ENCODE peak calls at places on chromosomes 2 and 18, in six cellular contexts. One of them, this sample, is unnamed.

GRCh38 chr18:79987566-79987965 is 797 bp downstream of the TXNL4A start:
- DNase-seq in neural progenitor cell: no peak
- DNase-seq in GM23338: no peak
- DNase-seq in HCT116: no peak
- DNase-seq in hepatocyte: no peak
- DNase-seq in GM23248: peak; percentile 68
- DNase-seq in this sample: no peak

GRCh38 chr2:224042191-224042696 is 3.2 kb upstream of the SERPINE2 start:
- DNase-seq in neural progenitor cell: no peak
- DNase-seq in GM23338: no peak
- DNase-seq in HCT116: no peak
- DNase-seq in hepatocyte: peak; percentile 24
- DNase-seq in GM23248: no peak
- DNase-seq in this sample: no peak

GRCh38 chr2:85601771-85602475 is 575 bp downstream of the TMEM150A start:
- DNase-seq in neural progenitor cell: peak; percentile 71
- DNase-seq in GM23338: peak; percentile 64
- DNase-seq in HCT116: no peak
- DNase-seq in hepatocyte: peak; percentile 59
- DNase-seq in GM23248: peak; percentile 79
- DNase-seq in this sample: no peak

GRCh38 chr2:209334188-209335017 is 89.4 kb upstream of the MAP2 start:
- DNase-seq in neural progenitor cell: peak; percentile 78
- DNase-seq in GM23338: peak; percentile 85
- DNase-seq in HCT116: peak; percentile 60
- DNase-seq in hepatocyte: peak; percentile 77
- DNase-seq in GM23248: peak; percentile 72
- DNase-seq in this sample: peak; percentile 45

GRCh38 chr2:240392084-240392947 is 43.1 kb upstream of the GPC1 start:
- DNase-seq in neural progenitor cell: no peak
- DNase-seq in GM23338: no peak
- DNase-seq in HCT116: no peak
- DNase-seq in hepatocyte: no peak
- DNase-seq in GM23248: no peak
- DNase-seq in this sample: no peak

GRCh38 chr2:231640229-231640628 is 47.6 kb downstream of the TEX44 start:
- DNase-seq in neural progenitor cell: no peak
- DNase-seq in GM23338: no peak
- DNase-seq in HCT116: no peak
- DNase-seq in hepatocyte: no peak
- DNase-seq in GM23248: peak; percentile 82
- DNase-seq in this sample: no peak

GRCh38 chr18:50405582-50406271 is 30.9 kb downstream of the SKA1 start:
- DNase-seq in neural progenitor cell: peak; percentile 64
- DNase-seq in GM23338: peak; percentile 61
- DNase-seq in HCT116: no peak
- DNase-seq in hepatocyte: no peak
- DNase-seq in GM23248: no peak
- DNase-seq in this sample: no peak

GRCh38 chr2:17628349-17629261 is 88.1 kb downstream of the VSNL1 start:
- DNase-seq in neural progenitor cell: no peak
- DNase-seq in GM23338: no peak
- DNase-seq in HCT116: no peak
- DNase-seq in hepatocyte: no peak
- DNase-seq in GM23248: no peak
- DNase-seq in this sample: no peak

GRCh38 chr18:35605686-35606417 is 24.3 kb downstream of the GALNT1 start:
- DNase-seq in neural progenitor cell: no peak
- DNase-seq in GM23338: no peak
- DNase-seq in HCT116: no peak
- DNase-seq in hepatocyte: no peak
- DNase-seq in GM23248: peak; percentile 11
- DNase-seq in this sample: no peak

GRCh38 chr2:127175406-127175805 is 44.7 kb downstream of the CYP27C1 start:
- DNase-seq in neural progenitor cell: no peak
- DNase-seq in GM23338: no peak
- DNase-seq in HCT116: no peak
- DNase-seq in hepatocyte: peak; percentile 72
- DNase-seq in GM23248: peak; percentile 89
- DNase-seq in this sample: no peak

GRCh38 chr2:51350100-51350499 is 318.2 kb upstream of the NRXN1 start:
- DNase-seq in neural progenitor cell: no peak
- DNase-seq in GM23338: no peak
- DNase-seq in HCT116: no peak
- DNase-seq in hepatocyte: no peak
- DNase-seq in GM23248: no peak
- DNase-seq in this sample: no peak

GRCh38 chr18:63949068-63949737 is at the start of gene HMSD:
- DNase-seq in neural progenitor cell: peak; percentile 84
- DNase-seq in GM23338: peak; percentile 83
- DNase-seq in HCT116: peak; percentile 43
- DNase-seq in hepatocyte: peak; percentile 72
- DNase-seq in GM23248: peak; percentile 50
- DNase-seq in this sample: no peak

GRCh38 chr18:30432349-30432748 is 610.2 kb downstream of the DSC3 start:
- DNase-seq in neural progenitor cell: no peak
- DNase-seq in GM23338: no peak
- DNase-seq in HCT116: no peak
- DNase-seq in hepatocyte: no peak
- DNase-seq in GM23248: no peak
- DNase-seq in this sample: no peak

GRCh38 chr18:48902023-48902855 is 48.5 kb downstream of the SMAD7 start:
- DNase-seq in neural progenitor cell: no peak
- DNase-seq in GM23338: no peak
- DNase-seq in HCT116: peak; percentile 22
- DNase-seq in hepatocyte: peak; percentile 90
- DNase-seq in GM23248: peak; percentile 94
- DNase-seq in this sample: no peak

GRCh38 chr18:67117804-67118203 is 398.7 kb downstream of the DSEL start:
- DNase-seq in neural progenitor cell: no peak
- DNase-seq in GM23338: no peak
- DNase-seq in HCT116: no peak
- DNase-seq in hepatocyte: no peak
- DNase-seq in GM23248: no peak
- DNase-seq in this sample: no peak

GRCh38 chr2:240430595-240430994 is 4.9 kb upstream of the GPC1 start:
- DNase-seq in neural progenitor cell: no peak
- DNase-seq in GM23338: no peak
- DNase-seq in HCT116: no peak
- DNase-seq in hepatocyte: no peak
- DNase-seq in GM23248: no peak
- DNase-seq in this sample: no peak

GRCh38 chr2:84388133-84388532 is 70.9 kb downstream of the SUCLG1 start:
- DNase-seq in neural progenitor cell: no peak
- DNase-seq in GM23338: no peak
- DNase-seq in HCT116: no peak
- DNase-seq in hepatocyte: no peak
- DNase-seq in GM23248: peak; percentile 55
- DNase-seq in this sample: no peak

GRCh38 chr18:77250501-77250925 is 865 bp downstream of the GALR1 start:
- DNase-seq in neural progenitor cell: peak; percentile 45
- DNase-seq in GM23338: peak; percentile 59
- DNase-seq in HCT116: no peak
- DNase-seq in hepatocyte: no peak
- DNase-seq in GM23248: no peak
- DNase-seq in this sample: no peak

GRCh38 chr2:101109451-101110140 is 41.6 kb downstream of the TBC1D8 start:
- DNase-seq in neural progenitor cell: no peak
- DNase-seq in GM23338: peak; percentile 36
- DNase-seq in HCT116: no peak
- DNase-seq in hepatocyte: no peak
- DNase-seq in GM23248: no peak
- DNase-seq in this sample: no peak

GRCh38 chr2:232120911-232121310 is 159.4 kb downstream of the DIS3L2 start:
- DNase-seq in neural progenitor cell: no peak
- DNase-seq in GM23338: no peak
- DNase-seq in HCT116: no peak
- DNase-seq in hepatocyte: no peak
- DNase-seq in GM23248: peak; percentile 15
- DNase-seq in this sample: no peak

GRCh38 chr2:84678214-84678613 is 161.9 kb downstream of the DNAH6 start:
- DNase-seq in neural progenitor cell: no peak
- DNase-seq in GM23338: no peak
- DNase-seq in HCT116: no peak
- DNase-seq in hepatocyte: no peak
- DNase-seq in GM23248: no peak
- DNase-seq in this sample: no peak

GRCh38 chr18:59560556-59560955 is 136.7 kb downstream of the CCBE1 start:
- DNase-seq in neural progenitor cell: no peak
- DNase-seq in GM23338: no peak
- DNase-seq in HCT116: no peak
- DNase-seq in hepatocyte: no peak
- DNase-seq in GM23248: peak; percentile 28
- DNase-seq in this sample: no peak

DNA sequence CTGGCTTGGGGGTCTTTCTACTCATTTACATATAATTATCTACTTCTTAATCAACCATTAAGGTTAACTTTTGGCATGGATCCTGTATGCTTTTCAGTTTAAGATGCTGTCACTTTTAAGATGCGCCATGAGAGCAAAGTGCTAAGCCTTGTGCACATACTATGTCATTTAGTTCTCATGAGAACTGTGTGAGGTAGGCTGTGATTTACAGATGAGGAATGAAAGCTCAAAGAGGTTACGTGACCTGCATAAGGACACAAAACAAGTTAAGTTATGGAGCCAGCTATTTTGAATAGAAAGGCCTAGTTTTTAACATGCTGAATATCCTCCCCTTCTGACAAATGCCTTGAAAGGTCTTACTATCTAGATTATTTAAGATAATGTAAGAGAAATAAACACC is 4.2 kb downstream of the NEDD4L start:
- DNase-seq in neural progenitor cell: no peak
- DNase-seq in GM23338: no peak
- DNase-seq in HCT116: no peak
- DNase-seq in hepatocyte: no peak
- DNase-seq in GM23248: no peak
- DNase-seq in this sample: no peak
- H3K4me1 ChIP-seq in neural progenitor cell: peaks cover 21% of the 10 kb centered on the region
- H3K4me1 ChIP-seq in GM23338: peaks cover 14% of the 10 kb centered on the region
- H3K4me1 ChIP-seq in HCT116: peaks cover 8% of the 10 kb centered on the region
- H3K4me1 ChIP-seq in hepatocyte: peaks cover 26% of the 10 kb centered on the region
- H3K4me1 ChIP-seq in GM23248: no peaks in the 10 kb centered on the region
- H3K4me1 ChIP-seq in this sample: peaks cover 1% of the 10 kb centered on the region

GRCh38 chr18:9735879-9736278 is 27.8 kb downstream of the RAB31 start:
- DNase-seq in neural progenitor cell: no peak
- DNase-seq in GM23338: no peak
- DNase-seq in HCT116: no peak
- DNase-seq in hepatocyte: no peak
- DNase-seq in GM23248: no peak
- DNase-seq in this sample: no peak

GRCh38 chr18:9735238-9735637 is 27.1 kb downstream of the RAB31 start:
- DNase-seq in neural progenitor cell: no peak
- DNase-seq in GM23338: no peak
- DNase-seq in HCT116: no peak
- DNase-seq in hepatocyte: no peak
- DNase-seq in GM23248: no peak
- DNase-seq in this sample: no peak

GRCh38 chr18:9736445-9736844 is 28.3 kb downstream of the RAB31 start:
- DNase-seq in neural progenitor cell: no peak
- DNase-seq in GM23338: no peak
- DNase-seq in HCT116: no peak
- DNase-seq in hepatocyte: no peak
- DNase-seq in GM23248: no peak
- DNase-seq in this sample: no peak

GRCh38 chr18:9732031-9732430 is 23.9 kb downstream of the RAB31 start:
- DNase-seq in neural progenitor cell: no peak
- DNase-seq in GM23338: no peak
- DNase-seq in HCT116: no peak
- DNase-seq in hepatocyte: no peak
- DNase-seq in GM23248: no peak
- DNase-seq in this sample: no peak

GRCh38 chr18:9734189-9734588 is 26.1 kb downstream of the RAB31 start:
- DNase-seq in neural progenitor cell: no peak
- DNase-seq in GM23338: no peak
- DNase-seq in HCT116: no peak
- DNase-seq in hepatocyte: peak; percentile 64
- DNase-seq in GM23248: no peak
- DNase-seq in this sample: no peak
- H3K4me2 ChIP-seq in neural progenitor cell: no peak overlapping the region
- H3K4me2 ChIP-seq in GM23338: no peak overlapping the region
- H3K4me2 ChIP-seq in HCT116: no peak overlapping the region
- H3K4me2 ChIP-seq in hepatocyte: peak overlapping the region; percentile 41
- H3K4me2 ChIP-seq in GM23248: no peak overlapping the region
- H3K4me2 ChIP-seq in this sample: no peak overlapping the region

GRCh38 chr2:185337033-185337432 is 401.6 kb upstream of the FSIP2 start:
- DNase-seq in neural progenitor cell: peak; percentile 7
- DNase-seq in GM23338: peak; percentile 49
- DNase-seq in HCT116: no peak
- DNase-seq in hepatocyte: no peak
- DNase-seq in GM23248: no peak
- DNase-seq in this sample: no peak
- TF ChIP-seq EZH2phosphoT487 in neural progenitor cell: no peak
- TF ChIP-seq EZH2phosphoT487 in GM23338: no peak
- TF ChIP-seq EZH2phosphoT487 in HCT116: no peak
- TF ChIP-seq EZH2phosphoT487 in hepatocyte: no peak
- TF ChIP-seq EZH2phosphoT487 in GM23248: no peak
- TF ChIP-seq EZH2phosphoT487 in this sample: no peak

DNA sequence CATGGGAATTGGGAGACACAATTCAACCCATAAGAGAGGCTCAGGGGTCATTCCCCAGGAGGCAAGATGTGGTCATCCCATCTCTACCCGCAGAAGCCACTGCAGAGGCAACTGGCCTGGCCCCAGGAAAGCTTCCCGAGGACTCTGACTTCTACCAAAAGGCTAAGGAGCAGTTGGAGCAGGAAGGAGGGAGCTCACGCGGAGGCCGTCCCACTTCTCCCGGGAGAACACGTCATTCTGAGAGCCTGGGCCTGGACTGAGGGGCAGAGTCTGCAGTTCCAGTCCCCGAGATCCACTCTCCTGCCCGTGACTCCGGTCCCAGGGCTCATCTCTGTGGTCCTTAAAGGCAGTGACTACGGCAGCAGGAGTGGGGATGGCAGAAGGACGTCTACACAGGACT is 69.0 kb upstream of the TAF1B start:
- DNase-seq in neural progenitor cell: no peak
- DNase-seq in GM23338: no peak
- DNase-seq in HCT116: no peak
- DNase-seq in hepatocyte: no peak
- DNase-seq in GM23248: peak; percentile 27
- DNase-seq in this sample: no peak
- H3K4me1 ChIP-seq in neural progenitor cell: peaks cover 19% of the 10 kb centered on the region
- H3K4me1 ChIP-seq in GM23338: peaks cover 11% of the 10 kb centered on the region
- H3K4me1 ChIP-seq in HCT116: peaks cover 13% of the 10 kb centered on the region
- H3K4me1 ChIP-seq in hepatocyte: peaks cover 4% of the 10 kb centered on the region
- H3K4me1 ChIP-seq in GM23248: peaks cover 19% of the 10 kb centered on the region
- H3K4me1 ChIP-seq in this sample: peaks cover 4% of the 10 kb centered on the region

GRCh38 chr2:119696005-119696404 is 17.0 kb downstream of the TMEM177 start:
- DNase-seq in neural progenitor cell: no peak
- DNase-seq in GM23338: no peak
- DNase-seq in HCT116: no peak
- DNase-seq in hepatocyte: no peak
- DNase-seq in GM23248: no peak
- DNase-seq in this sample: no peak
- H3K4me2 ChIP-seq in neural progenitor cell: no peak overlapping the region
- H3K4me2 ChIP-seq in GM23338: no peak overlapping the region
- H3K4me2 ChIP-seq in HCT116: no peak overlapping the region
- H3K4me2 ChIP-seq in hepatocyte: no peak overlapping the region
- H3K4me2 ChIP-seq in GM23248: no peak overlapping the region
- H3K4me2 ChIP-seq in this sample: peak overlapping the region; percentile 76